ENCODE peak calls at places on chromosomes 16 and 17, in eight cellular contexts. I, X, U, A, N, Q, W and O are unnamed samples.

GRCh38 chr17:50631195-50631907 is 3.3 kb upstream of the ABCC3 start:
- DNase-seq in X (no peak), W (no peak), N (no peak), I (no peak), U (no peak), A (no peak), Q (no peak), O (no peak)

GRCh38 chr16:46689492-46690280 is at the start of gene ORC6:
- DNase-seq in Q (peak; percentile 98), X (peak; percentile 96), W (peak; percentile 98), N (peak; percentile 98), A (peak; percentile 94), I (peak; percentile 99), U (peak; percentile 98), O (peak; percentile 97)

GRCh38 chr17:50201226-50201854 is at the start of gene COL1A1:
- DNase-seq in I (no peak), W (peak; percentile 38), Q (no peak), N (peak; percentile 94), U (peak; percentile 96), A (no peak), X (peak; percentile 93), O (peak; percentile 61)

GRCh38 chr17:29726721-29727252 is 104.1 kb upstream of the CORO6 start:
- DNase-seq in X (no peak), W (no peak), A (no peak), N (no peak), U (no peak), I (no peak), Q (no peak), O (no peak)

GRCh38 chr17:79946352-79947231 is 89.1 kb downstream of the TBC1D16 start:
- DNase-seq in X (peak; percentile 20), I (peak; percentile 37), N (peak; percentile 59), Q (no peak), W (no peak), A (no peak), U (no peak), O (no peak)

GRCh38 chr17:17511971-17512858 is 16.0 kb upstream of the RASD1 start:
- DNase-seq in U (peak; percentile 47), I (peak; percentile 35), A (no peak), N (no peak), W (no peak), X (no peak), Q (no peak), O (no peak)

GRCh38 chr17:31690118-31690517 is 168.9 kb downstream of the COPRS start:
- DNase-seq in N (no peak), U (no peak), A (no peak), X (no peak), W (no peak), I (no peak), Q (no peak), O (no peak)

GRCh38 chr17:63289931-63290330 is 156.2 kb downstream of the CYB561 start:
- DNase-seq in W (no peak), X (no peak), N (no peak), Q (no peak), I (no peak), U (no peak), A (no peak), O (no peak)

GRCh38 chr17:7354262-7354781 is 634 bp upstream of the TMEM95 start:
- DNase-seq in I (no peak), W (peak; percentile 62), A (no peak), X (peak; percentile 33), N (no peak), U (no peak), Q (no peak), O (no peak)

GRCh38 chr17:1089915-1090314 is 89.9 kb downstream of the ABR start:
- DNase-seq in W (no peak), I (peak; percentile 87), X (no peak), U (no peak), Q (no peak), A (no peak), N (peak; percentile 89), O (no peak)

GRCh38 chr17:35486920-35487727 is 38.6 kb upstream of the SLFN13 start:
- DNase-seq in U (peak; percentile 24), Q (peak; percentile 41), I (peak; percentile 88), N (no peak), W (no peak), X (peak; percentile 60), A (peak; percentile 53), O (no peak)

DNA sequence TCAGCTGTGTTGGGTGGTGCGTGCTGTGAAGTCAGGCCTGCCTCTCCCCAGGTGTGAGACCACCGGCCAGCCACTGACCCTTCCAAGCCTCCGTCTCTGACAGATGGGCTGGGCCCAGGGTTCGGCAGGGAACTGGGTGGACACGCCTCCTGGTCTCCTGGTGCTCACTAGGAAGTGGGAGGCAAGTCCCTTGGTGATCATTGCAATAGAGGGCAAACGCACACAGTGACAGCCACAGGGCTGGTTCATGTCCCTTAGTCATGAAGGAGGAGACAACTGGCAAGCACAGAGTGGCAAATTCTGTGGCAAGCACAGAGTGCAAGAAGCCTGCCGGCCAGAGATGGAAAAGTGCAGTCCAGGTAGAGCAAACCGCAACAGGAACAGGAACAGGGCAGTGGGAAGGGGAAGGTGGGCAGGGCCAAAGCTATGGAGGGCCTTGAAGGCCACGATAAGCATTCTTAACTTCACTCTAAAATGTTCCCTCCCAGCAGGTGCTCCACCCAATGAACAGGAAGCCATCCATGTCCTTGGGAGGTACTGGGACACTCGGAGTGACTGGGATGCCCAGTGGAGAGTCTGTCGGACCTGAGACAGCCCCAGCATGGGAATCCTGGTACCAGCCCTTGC is 21.9 kb downstream of the USP7 start:
- DNase-seq in W (no peak), N (no peak), U (no peak), I (no peak), Q (no peak), X (no peak), A (no peak), O (no peak)
- H3K4me1 ChIP-seq in W (peaks cover 23% of the 10 kb centered on the region), N (peaks cover 20% of the 10 kb centered on the region), U (peaks cover 15% of the 10 kb centered on the region), I (peaks cover 58% of the 10 kb centered on the region), Q (peaks cover 59% of the 10 kb centered on the region), X (peaks cover 20% of the 10 kb centered on the region), A (peaks cover 91% of the 10 kb centered on the region), O (peaks cover 86% of the 10 kb centered on the region)

DNA sequence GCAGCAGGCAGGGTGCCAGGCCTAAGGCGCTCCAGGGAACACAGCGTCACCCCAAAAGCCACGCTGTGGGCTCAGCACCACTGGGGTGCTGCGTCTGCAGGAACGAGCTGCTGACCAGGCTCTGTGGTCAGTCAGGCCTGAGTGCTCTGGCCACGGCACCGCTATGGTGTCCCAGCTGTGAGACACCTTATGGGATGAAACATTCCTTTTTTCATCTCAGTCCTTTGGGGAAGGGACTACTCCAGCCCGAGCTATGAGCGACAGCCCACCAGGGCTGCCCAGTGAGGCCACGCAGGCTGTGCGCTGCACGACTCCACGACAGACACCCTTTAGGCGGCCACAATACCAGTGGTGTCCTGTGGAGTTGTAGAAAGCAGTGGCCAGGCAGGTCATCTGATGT is 11.1 kb downstream of the MGAT5B start:
- DNase-seq in U (no peak), A (no peak), I (no peak), W (no peak), N (no peak), Q (no peak), X (no peak), O (no peak)
- H3K27me3 ChIP-seq in U (no peaks in the 10 kb centered on the region), A (no peaks in the 10 kb centered on the region), I (peaks cover 14% of the 10 kb centered on the region), W (no peaks in the 10 kb centered on the region), N (peaks cover 53% of the 10 kb centered on the region), Q (peaks cover 55% of the 10 kb centered on the region), X (no peaks in the 10 kb centered on the region), O (no peaks in the 10 kb centered on the region)

GRCh38 chr17:43324205-43324893 is 74.4 kb upstream of the ARL4D start:
- DNase-seq in N (peak; percentile 37), I (no peak), Q (peak; percentile 29), U (no peak), X (no peak), W (peak; percentile 52), A (no peak), O (no peak)
- TF ChIP-seq CTCF in N (no peak), I (peak; percentile 33), Q (peak; percentile 38), U (no peak), X (no peak), W (peak; percentile 39), A (no peak), O (no peak)

GRCh38 chr16:66552288-66553143 is at the start of gene CKLF:
- DNase-seq in A (peak; percentile 90), W (peak; percentile 91), U (peak; percentile 85), X (peak; percentile 95), Q (peak; percentile 93), I (peak; percentile 93), N (peak; percentile 94), O (peak; percentile 25)

GRCh38 chr16:66554492-66554891 is 2.1 kb downstream of the CKLF start:
- DNase-seq in I (no peak), A (no peak), Q (no peak), U (no peak), N (no peak), W (no peak), X (no peak), O (no peak)

GRCh38 chr16:66553223-66553622 is 847 bp downstream of the CKLF start:
- DNase-seq in W (no peak), I (no peak), Q (peak; percentile 50), A (no peak), X (no peak), N (no peak), U (no peak), O (no peak)

GRCh38 chr16:66551788-66552287 is 538 bp upstream of the CKLF start:
- DNase-seq in U (no peak), X (no peak), W (no peak), N (no peak), Q (peak; percentile 23), I (no peak), A (no peak), O (no peak)

DNA sequence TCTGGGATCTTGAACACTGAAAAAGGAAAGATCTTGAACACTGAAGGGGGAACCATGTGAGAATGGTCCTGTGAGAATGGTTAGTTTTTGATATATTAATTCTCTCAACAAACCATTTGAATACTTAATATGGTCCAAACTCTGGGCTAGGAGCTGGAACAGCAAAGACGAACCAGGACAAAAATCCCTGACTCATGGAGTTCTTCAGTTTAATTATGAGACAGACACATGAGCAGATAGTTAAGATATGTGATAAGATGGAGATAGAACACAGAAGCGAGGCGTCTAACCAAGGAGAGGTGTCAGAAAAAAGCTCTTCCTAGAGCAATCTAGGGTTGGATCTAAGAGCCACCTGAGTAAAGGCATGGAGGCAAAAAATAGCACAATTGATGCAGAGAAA is 1.6 kb downstream of the CKLF start:
- DNase-seq in U (no peak), A (no peak), N (no peak), W (no peak), I (no peak), Q (no peak), X (no peak), O (no peak)
- H3K4me1 ChIP-seq in U (no peaks in the 10 kb centered on the region), A (peaks cover 59% of the 10 kb centered on the region), N (peaks cover 22% of the 10 kb centered on the region), W (peaks cover 15% of the 10 kb centered on the region), I (peaks cover 63% of the 10 kb centered on the region), Q (peaks cover 56% of the 10 kb centered on the region), X (peaks cover 7% of the 10 kb centered on the region), O (peaks cover 11% of the 10 kb centered on the region)

DNA sequence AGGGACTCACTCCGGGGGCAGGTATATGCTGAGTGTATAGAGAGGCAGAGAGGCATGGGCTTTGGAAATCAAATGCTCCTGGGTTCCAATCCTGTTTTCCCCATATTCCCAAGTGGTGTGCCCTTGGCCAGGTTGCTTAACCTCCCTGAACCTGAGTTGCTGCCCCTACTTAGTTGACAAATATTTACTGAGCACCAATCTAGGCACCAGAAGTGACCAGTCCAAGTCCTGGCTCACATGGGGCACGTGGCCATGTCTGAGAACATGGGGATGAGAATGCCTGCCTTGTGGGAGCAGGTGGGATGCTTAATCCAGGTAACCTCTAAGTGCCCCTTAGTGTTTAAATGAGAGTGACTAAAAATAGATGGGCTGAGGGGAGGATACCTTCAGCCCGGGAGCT is 4.2 kb downstream of the SOCS3 start:
- DNase-seq in Q (no peak), W (no peak), U (no peak), A (no peak), N (no peak), X (no peak), I (no peak), O (no peak)
- H3K27me3 ChIP-seq in Q (peaks cover 44% of the 10 kb centered on the region), W (peaks cover 61% of the 10 kb centered on the region), U (no peaks in the 10 kb centered on the region), A (no peaks in the 10 kb centered on the region), N (no peaks in the 10 kb centered on the region), X (no peaks in the 10 kb centered on the region), I (no peaks in the 10 kb centered on the region), O (no peaks in the 10 kb centered on the region)